ENCODE peak calls at places on chromosomes 12 and 14, in seven cellular contexts. Y, C, X, U, L, R and A are unnamed samples.

GRCh38 chr12:124923906-124924734 is 9.7 kb upstream of the UBC start:
- DNase-seq in R (peak; percentile 70), X (no peak), U (peak; percentile 61), C (no peak), L (peak; percentile 54), Y (peak; percentile 84), A (no peak)

GRCh38 chr14:31877333-31877798 is 199.7 kb upstream of the ARHGAP5 start:
- DNase-seq in Y (peak; percentile 71), L (no peak), X (no peak), U (peak; percentile 54), R (no peak), C (no peak), A (no peak)

GRCh38 chr14:35915775-35916174 is 89.6 kb downstream of the BRMS1L start:
- DNase-seq in Y (no peak), L (no peak), C (no peak), R (no peak), X (no peak), U (no peak), A (no peak)

GRCh38 chr14:23569443-23570151 is 2.0 kb upstream of the AP1G2 start:
- DNase-seq in R (peak; percentile 43), X (peak; percentile 83), U (peak; percentile 25), Y (no peak), C (no peak), L (no peak), A (no peak)

GRCh38 chr12:38689704-38690103 is 215.7 kb downstream of the CPNE8 start:
- DNase-seq in U (peak; percentile 51), C (no peak), R (peak; percentile 50), Y (peak; percentile 72), L (no peak), X (no peak), A (no peak)

GRCh38 chr12:585062-586061 is 77.9 kb downstream of the NINJ2 start:
- DNase-seq in L (no peak), X (peak; percentile 50), Y (no peak), R (no peak), C (no peak), U (no peak), A (no peak)

GRCh38 chr12:5014269-5014668 is 29.4 kb upstream of the KCNA5 start:
- DNase-seq in R (no peak), Y (peak; percentile 29), L (peak; percentile 12), U (peak; percentile 9), X (no peak), C (peak; percentile 5), A (no peak)

GRCh38 chr14:94489336-94489735 is 13.3 kb upstream of the SERPINA9 start:
- DNase-seq in X (no peak), C (no peak), Y (no peak), L (no peak), R (no peak), U (no peak), A (no peak)

GRCh38 chr12:42086021-42086420 is 58.7 kb downstream of the GXYLT1 start:
- DNase-seq in Y (peak; percentile 31), C (no peak), L (no peak), X (no peak), R (no peak), U (peak; percentile 63), A (no peak)

GRCh38 chr14:35047961-35048513 is 2.0 kb downstream of the FAM177A1 start:
- DNase-seq in C (no peak), Y (no peak), X (no peak), L (no peak), U (no peak), R (no peak), A (no peak)

GRCh38 chr14:33188880-33189279 is 250.2 kb downstream of the NPAS3 start:
- DNase-seq in C (no peak), L (no peak), Y (no peak), R (no peak), X (no peak), U (no peak), A (no peak)

GRCh38 chr14:33186656-33187055 is 248.0 kb downstream of the NPAS3 start:
- DNase-seq in X (no peak), U (no peak), L (no peak), R (no peak), Y (peak; percentile 18), C (no peak), A (no peak)

DNA sequence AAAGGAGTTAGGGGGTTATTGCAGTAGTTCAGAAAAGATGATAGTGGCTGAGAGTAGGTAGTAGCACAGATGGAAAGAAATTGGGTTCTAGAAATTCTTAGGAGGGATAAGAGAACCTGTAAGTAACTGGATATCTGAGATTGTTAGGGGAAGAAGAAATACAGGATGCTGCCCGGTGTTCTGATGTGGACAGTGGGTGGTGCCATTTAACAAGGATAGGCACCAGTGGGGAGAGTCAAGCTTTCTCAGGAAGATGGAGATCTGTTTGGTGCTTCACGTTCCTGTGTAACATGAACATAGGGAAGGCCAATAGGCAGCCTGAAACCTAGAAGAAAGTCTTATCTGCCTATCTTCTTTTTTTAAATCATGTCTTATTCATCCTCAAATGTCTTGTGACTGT is 245.9 kb downstream of the NPAS3 start:
- DNase-seq in Y (peak; percentile 25), L (no peak), X (no peak), R (no peak), C (no peak), U (peak; percentile 27), A (no peak)
- TF ChIP-seq CTCF in Y (peak; percentile 25), L (no peak), X (no peak), R (peak; percentile 8), C (no peak), U (peak; percentile 7), A (peak; percentile 29)

GRCh38 chr12:14417717-14418116 is 52.2 kb downstream of the ATF7IP start:
- DNase-seq in X (no peak), C (peak; percentile 12), L (peak; percentile 49), R (peak; percentile 74), Y (peak; percentile 93), U (peak; percentile 93), A (no peak)

GRCh38 chr12:14418526-14418925 is 53.0 kb downstream of the ATF7IP start:
- DNase-seq in Y (peak; percentile 61), R (peak; percentile 34), C (no peak), X (no peak), L (no peak), U (peak; percentile 50), A (no peak)

GRCh38 chr12:14410841-14411569 is 45.5 kb downstream of the ATF7IP start:
- DNase-seq in R (peak; percentile 57), U (peak; percentile 29), C (no peak), X (no peak), Y (peak; percentile 27), L (peak; percentile 34), A (no peak)

GRCh38 chr12:14416658-14417057 is 51.2 kb downstream of the ATF7IP start:
- DNase-seq in R (peak; percentile 56), X (no peak), C (no peak), L (peak; percentile 47), U (peak; percentile 92), Y (peak; percentile 91), A (no peak)
- TF ChIP-seq CTCF in R (peak; percentile 39), X (no peak), C (no peak), L (no peak), U (peak; percentile 50), Y (peak; percentile 38), A (no peak)

GRCh38 chr12:51917041-51917590 is 9.8 kb downstream of the ACVRL1 start:
- DNase-seq in L (no peak), Y (no peak), U (no peak), R (no peak), C (no peak), X (peak; percentile 68), A (no peak)
- TF ChIP-seq CTCF in L (no peak), Y (no peak), U (no peak), R (no peak), C (no peak), X (no peak), A (no peak)

DNA sequence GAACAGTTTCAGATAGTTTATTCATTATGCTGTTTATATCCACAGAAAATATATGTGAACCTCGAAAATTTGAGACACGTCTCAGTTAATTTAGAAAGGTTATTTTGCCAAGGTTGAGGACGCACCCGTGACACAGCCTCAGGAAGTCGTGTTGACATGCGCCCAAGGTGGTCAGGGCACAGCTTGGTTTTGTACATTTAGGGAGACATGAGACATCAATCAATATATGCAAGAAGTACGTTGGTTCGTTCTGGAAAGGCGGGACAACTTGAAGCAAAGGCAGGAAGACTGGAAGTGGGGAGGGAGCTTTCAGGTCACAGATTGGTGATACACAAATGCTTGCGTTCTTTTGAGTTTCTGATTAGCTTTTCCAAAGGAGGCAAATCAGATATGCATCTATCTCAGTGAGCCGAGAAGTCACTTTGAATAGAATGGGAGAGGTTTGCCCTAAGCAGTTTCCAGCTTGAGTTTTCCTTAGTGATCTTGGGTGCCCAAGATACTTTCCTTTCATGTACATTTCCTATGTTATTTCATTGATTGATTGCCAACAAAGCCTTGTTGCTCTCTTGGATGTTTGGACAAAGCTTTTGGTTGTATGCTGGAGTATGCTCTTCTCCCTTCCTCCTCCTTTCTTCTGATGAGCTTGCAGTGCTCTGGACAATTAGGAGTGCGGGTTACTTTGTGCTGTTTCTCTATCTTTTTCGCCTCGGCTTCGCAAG is 3.2 kb downstream of the SNAPC1 start:
- DNase-seq in R (no peak), X (no peak), U (no peak), C (no peak), L (no peak), Y (no peak), A (no peak)
- TF ChIP-seq CTCF in R (no peak), X (no peak), U (no peak), C (no peak), L (no peak), Y (no peak), A (no peak)

GRCh38 chr12:13208533-13209278 is 12.2 kb downstream of the EMP1 start:
- DNase-seq in U (peak; percentile 65), Y (no peak), R (no peak), L (peak; percentile 70), X (no peak), C (peak; percentile 35), A (no peak)
- TF ChIP-seq CTCF in U (peak; percentile 71), Y (peak; percentile 46), R (peak; percentile 57), L (peak; percentile 61), X (no peak), C (peak; percentile 58), A (peak; percentile 69)

GRCh38 chr14:48690349-48690748 is 895.8 kb downstream of the RPS29 start:
- DNase-seq in U (no peak), Y (no peak), X (no peak), R (no peak), C (no peak), L (peak; percentile 3), A (no peak)
- TF ChIP-seq CTCF in U (no peak), Y (no peak), X (no peak), R (no peak), C (no peak), L (peak; percentile 15), A (peak; percentile 37)

GRCh38 chr12:116037941-116038837 is 239.3 kb downstream of the MED13L start:
- DNase-seq in X (no peak), U (peak; percentile 31), Y (peak; percentile 29), R (no peak), C (no peak), L (no peak), A (no peak)

GRCh38 chr12:116039081-116039480 is 238.4 kb downstream of the MED13L start:
- DNase-seq in X (no peak), Y (peak; percentile 28), C (no peak), L (no peak), R (no peak), U (peak; percentile 21), A (no peak)

GRCh38 chr12:116028619-116029018 is 248.9 kb downstream of the MED13L start:
- DNase-seq in L (no peak), X (no peak), U (no peak), Y (no peak), C (no peak), R (no peak), A (no peak)

GRCh38 chr12:116033765-116034164 is 243.7 kb downstream of the MED13L start:
- DNase-seq in X (no peak), C (no peak), Y (no peak), L (no peak), R (no peak), U (no peak), A (no peak)
- TF ChIP-seq CTCF in X (no peak), C (no peak), Y (no peak), L (no peak), R (no peak), U (no peak), A (no peak)